ENCODE peak calls at places on chromosomes 16 and 17, in four cellular contexts. One of them, this sample, is unnamed.

GRCh38 chr17:56076980-56077379 is 76.3 kb upstream of the ANKFN1 start:
- DNase-seq in MCF 10A: no peak
- DNase-seq in CD8-positive, alpha-beta T cell: no peak
- DNase-seq in stimulated activated CD4-positive, alpha-beta T cell treated with anti-CD3 and anti-CD28 coated beads, Interleukin-15, amount 100 ng/mL, for 1 hour: no peak
- DNase-seq in this sample: no peak

GRCh38 chr17:57142925-57143324 is 57.9 kb downstream of the AKAP1 start:
- DNase-seq in MCF 10A: peak
- DNase-seq in CD8-positive, alpha-beta T cell: no peak
- DNase-seq in stimulated activated CD4-positive, alpha-beta T cell treated with anti-CD3 and anti-CD28 coated beads, Interleukin-15, amount 100 ng/mL, for 1 hour: no peak
- DNase-seq in this sample: peak

GRCh38 chr17:79931517-79932309 is 92.5 kb upstream of the CBX4 start:
- DNase-seq in MCF 10A: peak
- DNase-seq in CD8-positive, alpha-beta T cell: no peak
- DNase-seq in stimulated activated CD4-positive, alpha-beta T cell treated with anti-CD3 and anti-CD28 coated beads, Interleukin-15, amount 100 ng/mL, for 1 hour: no peak
- DNase-seq in this sample: peak

GRCh38 chr16:2333772-2334379 is 6.7 kb downstream of the ABCA3 start:
- DNase-seq in MCF 10A: no peak
- DNase-seq in CD8-positive, alpha-beta T cell: no peak
- DNase-seq in stimulated activated CD4-positive, alpha-beta T cell treated with anti-CD3 and anti-CD28 coated beads, Interleukin-15, amount 100 ng/mL, for 1 hour: no peak
- DNase-seq in this sample: no peak

GRCh38 chr16:89785523-89786155 is 30.8 kb downstream of the FANCA start:
- DNase-seq in MCF 10A: no peak
- DNase-seq in CD8-positive, alpha-beta T cell: peak
- DNase-seq in stimulated activated CD4-positive, alpha-beta T cell treated with anti-CD3 and anti-CD28 coated beads, Interleukin-15, amount 100 ng/mL, for 1 hour: no peak
- DNase-seq in this sample: no peak

GRCh38 chr16:85616608-85617311 is 3.6 kb downstream of the GSE1 start:
- DNase-seq in MCF 10A: no peak
- DNase-seq in CD8-positive, alpha-beta T cell: no peak
- DNase-seq in stimulated activated CD4-positive, alpha-beta T cell treated with anti-CD3 and anti-CD28 coated beads, Interleukin-15, amount 100 ng/mL, for 1 hour: no peak
- DNase-seq in this sample: no peak

GRCh38 chr17:74176546-74177001 is 26.9 kb upstream of the RPL38 start:
- DNase-seq in MCF 10A: peak
- DNase-seq in CD8-positive, alpha-beta T cell: no peak
- DNase-seq in stimulated activated CD4-positive, alpha-beta T cell treated with anti-CD3 and anti-CD28 coated beads, Interleukin-15, amount 100 ng/mL, for 1 hour: no peak
- DNase-seq in this sample: peak

GRCh38 chr17:38914741-38915638 is 10.4 kb upstream of the LASP1NB start:
- DNase-seq in MCF 10A: no peak
- DNase-seq in CD8-positive, alpha-beta T cell: no peak
- DNase-seq in stimulated activated CD4-positive, alpha-beta T cell treated with anti-CD3 and anti-CD28 coated beads, Interleukin-15, amount 100 ng/mL, for 1 hour: no peak
- DNase-seq in this sample: no peak

GRCh38 chr16:25628766-25629165 is 63.0 kb upstream of the HS3ST4 start:
- DNase-seq in MCF 10A: no peak
- DNase-seq in CD8-positive, alpha-beta T cell: no peak
- DNase-seq in stimulated activated CD4-positive, alpha-beta T cell treated with anti-CD3 and anti-CD28 coated beads, Interleukin-15, amount 100 ng/mL, for 1 hour: no peak
- DNase-seq in this sample: no peak

GRCh38 chr17:39022961-39023360 is 55.8 kb upstream of the FBXO47 start:
- DNase-seq in MCF 10A: no peak
- DNase-seq in CD8-positive, alpha-beta T cell: no peak
- DNase-seq in stimulated activated CD4-positive, alpha-beta T cell treated with anti-CD3 and anti-CD28 coated beads, Interleukin-15, amount 100 ng/mL, for 1 hour: no peak
- DNase-seq in this sample: no peak

GRCh38 chr16:84324439-84325262 is 30.0 kb downstream of the WFDC1 start:
- DNase-seq in MCF 10A: peak
- DNase-seq in CD8-positive, alpha-beta T cell: no peak
- DNase-seq in stimulated activated CD4-positive, alpha-beta T cell treated with anti-CD3 and anti-CD28 coated beads, Interleukin-15, amount 100 ng/mL, for 1 hour: no peak
- DNase-seq in this sample: peak

This sample was measured in renal cortical epithelial cell.